ENCODE peak calls at places on chromosomes 2 and 18, in five cellular contexts. One of them, this sample, is unnamed.

GRCh38 chr2:240526521-240526920 is 31.3 kb downstream of the ANKMY1 start:
- DNase-seq in cardiac fibroblast: no peak
- DNase-seq in hypothalamus: no peak
- DNase-seq in AG09309: no peak
- DNase-seq in GM23248: no peak
- DNase-seq in this sample: no peak

GRCh38 chr2:7774481-7774880 is 857.3 kb downstream of the RNF144A start:
- DNase-seq in cardiac fibroblast: no peak
- DNase-seq in hypothalamus: no peak
- DNase-seq in AG09309: no peak
- DNase-seq in GM23248: no peak
- DNase-seq in this sample: no peak

GRCh38 chr18:59659486-59660187 is 37.6 kb downstream of the CCBE1 start:
- DNase-seq in cardiac fibroblast: no peak
- DNase-seq in hypothalamus: no peak
- DNase-seq in AG09309: no peak
- DNase-seq in GM23248: peak; percentile 74
- DNase-seq in this sample: no peak

GRCh38 chr2:54529935-54530334 is 73.8 kb downstream of the SPTBN1 start:
- DNase-seq in cardiac fibroblast: no peak
- DNase-seq in hypothalamus: no peak
- DNase-seq in AG09309: no peak
- DNase-seq in GM23248: no peak
- DNase-seq in this sample: no peak

GRCh38 chr18:45839415-45840395 is 14.2 kb downstream of the SIGLEC15 start:
- DNase-seq in cardiac fibroblast: peak; percentile 87
- DNase-seq in hypothalamus: no peak
- DNase-seq in AG09309: peak; percentile 57
- DNase-seq in GM23248: peak; percentile 90
- DNase-seq in this sample: peak; percentile 54

GRCh38 chr2:102111823-102112222 is 30.7 kb upstream of the IL1R1 start:
- DNase-seq in cardiac fibroblast: peak; percentile 29
- DNase-seq in hypothalamus: no peak
- DNase-seq in AG09309: no peak
- DNase-seq in GM23248: no peak
- DNase-seq in this sample: no peak

GRCh38 chr18:29712785-29713184 is 1329.8 kb downstream of the DSC3 start:
- DNase-seq in cardiac fibroblast: no peak
- DNase-seq in hypothalamus: no peak
- DNase-seq in AG09309: no peak
- DNase-seq in GM23248: no peak
- DNase-seq in this sample: no peak

GRCh38 chr2:97740590-97741182 is 27.3 kb downstream of the ZAP70 start:
- DNase-seq in cardiac fibroblast: peak; percentile 24
- DNase-seq in hypothalamus: peak; percentile 11
- DNase-seq in AG09309: no peak
- DNase-seq in GM23248: peak; percentile 65
- DNase-seq in this sample: no peak

GRCh38 chr2:238067939-238068338 is 7.1 kb downstream of the SCLY start:
- DNase-seq in cardiac fibroblast: no peak
- DNase-seq in hypothalamus: no peak
- DNase-seq in AG09309: no peak
- DNase-seq in GM23248: no peak
- DNase-seq in this sample: no peak

GRCh38 chr2:192195548-192196418 is 1.1 kb upstream of the TMEFF2 start:
- DNase-seq in cardiac fibroblast: peak; percentile 35
- DNase-seq in hypothalamus: no peak
- DNase-seq in AG09309: no peak
- DNase-seq in GM23248: peak; percentile 65
- DNase-seq in this sample: no peak

GRCh38 chr2:119263025-119263424 is 39.4 kb downstream of the STEAP3 start:
- DNase-seq in cardiac fibroblast: no peak
- DNase-seq in hypothalamus: no peak
- DNase-seq in AG09309: no peak
- DNase-seq in GM23248: no peak
- DNase-seq in this sample: no peak

GRCh38 chr2:10497797-10498251 is 49.7 kb upstream of the ODC1 start:
- DNase-seq in cardiac fibroblast: peak; percentile 57
- DNase-seq in hypothalamus: peak; percentile 2
- DNase-seq in AG09309: peak; percentile 33
- DNase-seq in GM23248: peak; percentile 98
- DNase-seq in this sample: no peak

GRCh38 chr2:69619725-69620124 is 23.8 kb downstream of the AAK1 start:
- DNase-seq in cardiac fibroblast: no peak
- DNase-seq in hypothalamus: no peak
- DNase-seq in AG09309: no peak
- DNase-seq in GM23248: no peak
- DNase-seq in this sample: no peak

GRCh38 chr2:171436307-171436706 is 2.3 kb downstream of the DCAF17 start:
- DNase-seq in cardiac fibroblast: peak; percentile 59
- DNase-seq in hypothalamus: no peak
- DNase-seq in AG09309: peak; percentile 63
- DNase-seq in GM23248: peak; percentile 80
- DNase-seq in this sample: no peak

GRCh38 chr2:99445065-99445464 is 44.8 kb downstream of the REV1 start:
- DNase-seq in cardiac fibroblast: no peak
- DNase-seq in hypothalamus: no peak
- DNase-seq in AG09309: no peak
- DNase-seq in GM23248: no peak
- DNase-seq in this sample: no peak

GRCh38 chr2:51866361-51866760 is 834.4 kb upstream of the NRXN1 start:
- DNase-seq in cardiac fibroblast: no peak
- DNase-seq in hypothalamus: no peak
- DNase-seq in AG09309: no peak
- DNase-seq in GM23248: peak; percentile 42
- DNase-seq in this sample: no peak

GRCh38 chr2:118310016-118310877 is 222.0 kb downstream of the INSIG2 start:
- DNase-seq in cardiac fibroblast: peak; percentile 27
- DNase-seq in hypothalamus: peak; percentile 30
- DNase-seq in AG09309: no peak
- DNase-seq in GM23248: peak; percentile 87
- DNase-seq in this sample: no peak

GRCh38 chr2:53755022-53755630 is 12.5 kb upstream of the CHAC2 start:
- DNase-seq in cardiac fibroblast: peak; percentile 58
- DNase-seq in hypothalamus: no peak
- DNase-seq in AG09309: no peak
- DNase-seq in GM23248: peak; percentile 79
- DNase-seq in this sample: no peak

GRCh38 chr2:196074631-196075030 is 6.0 kb upstream of the DNAH7 start:
- DNase-seq in cardiac fibroblast: no peak
- DNase-seq in hypothalamus: no peak
- DNase-seq in AG09309: no peak
- DNase-seq in GM23248: no peak
- DNase-seq in this sample: no peak

GRCh38 chr2:28394997-28395333 is 2.3 kb downstream of the FOSL2 start:
- DNase-seq in cardiac fibroblast: no peak
- DNase-seq in hypothalamus: no peak
- DNase-seq in AG09309: no peak
- DNase-seq in GM23248: no peak
- DNase-seq in this sample: no peak

GRCh38 chr2:152134488-152135280 is 35.8 kb upstream of the CACNB4 start:
- DNase-seq in cardiac fibroblast: peak; percentile 34
- DNase-seq in hypothalamus: no peak
- DNase-seq in AG09309: peak; percentile 4
- DNase-seq in GM23248: peak; percentile 53
- DNase-seq in this sample: no peak

GRCh38 chr18:3683483-3683882 is 233.5 kb downstream of the TGIF1 start:
- DNase-seq in cardiac fibroblast: no peak
- DNase-seq in hypothalamus: no peak
- DNase-seq in AG09309: no peak
- DNase-seq in GM23248: peak; percentile 12
- DNase-seq in this sample: no peak

GRCh38 chr18:78711316-78711715 is 268.3 kb upstream of the SALL3 start:
- DNase-seq in cardiac fibroblast: no peak
- DNase-seq in hypothalamus: no peak
- DNase-seq in AG09309: no peak
- DNase-seq in GM23248: no peak
- DNase-seq in this sample: no peak

GRCh38 chr2:50098242-50098641 is 933.7 kb downstream of the NRXN1 start:
- DNase-seq in cardiac fibroblast: no peak
- DNase-seq in hypothalamus: no peak
- DNase-seq in AG09309: no peak
- DNase-seq in GM23248: no peak
- DNase-seq in this sample: no peak

GRCh38 chr2:204108301-204108700 is 171.7 kb downstream of the ICOS start:
- DNase-seq in cardiac fibroblast: no peak
- DNase-seq in hypothalamus: peak; percentile 4
- DNase-seq in AG09309: no peak
- DNase-seq in GM23248: peak; percentile 9
- DNase-seq in this sample: peak; percentile 1

GRCh38 chr18:75638597-75639467 is 211.3 kb upstream of the SMIM21 start:
- DNase-seq in cardiac fibroblast: peak; percentile 78
- DNase-seq in hypothalamus: peak; percentile 40
- DNase-seq in AG09309: no peak
- DNase-seq in GM23248: peak; percentile 78
- DNase-seq in this sample: peak; percentile 22

GRCh38 chr2:67455219-67456142 is 58.3 kb downstream of the ETAA1 start:
- DNase-seq in cardiac fibroblast: no peak
- DNase-seq in hypothalamus: no peak
- DNase-seq in AG09309: no peak
- DNase-seq in GM23248: no peak
- DNase-seq in this sample: no peak

GRCh38 chr2:96636772-96637171 is 1.3 kb downstream of the KANSL3 start:
- DNase-seq in cardiac fibroblast: no peak
- DNase-seq in hypothalamus: no peak
- DNase-seq in AG09309: no peak
- DNase-seq in GM23248: peak; percentile 45
- DNase-seq in this sample: no peak

GRCh38 chr2:160418398-160418765 is 75.2 kb downstream of the RBMS1 start:
- DNase-seq in cardiac fibroblast: no peak
- DNase-seq in hypothalamus: no peak
- DNase-seq in AG09309: no peak
- DNase-seq in GM23248: peak; percentile 56
- DNase-seq in this sample: no peak

GRCh38 chr2:187857826-187858225 is 303.6 kb upstream of the TFPI start:
- DNase-seq in cardiac fibroblast: no peak
- DNase-seq in hypothalamus: no peak
- DNase-seq in AG09309: no peak
- DNase-seq in GM23248: no peak
- DNase-seq in this sample: no peak

GRCh38 chr2:225429718-225430117 is 30.2 kb downstream of the NYAP2 start:
- DNase-seq in cardiac fibroblast: peak; percentile 4
- DNase-seq in hypothalamus: peak; percentile 51
- DNase-seq in AG09309: no peak
- DNase-seq in GM23248: peak; percentile 24
- DNase-seq in this sample: peak; percentile 14

GRCh38 chr2:42742740-42743666 is 20.9 kb downstream of the OXER1 start:
- DNase-seq in cardiac fibroblast: no peak
- DNase-seq in hypothalamus: no peak
- DNase-seq in AG09309: no peak
- DNase-seq in GM23248: peak; percentile 14
- DNase-seq in this sample: no peak

GRCh38 chr2:105287692-105288091 is 41.8 kb downstream of the TGFBRAP1 start:
- DNase-seq in cardiac fibroblast: peak; percentile 48
- DNase-seq in hypothalamus: no peak
- DNase-seq in AG09309: no peak
- DNase-seq in GM23248: peak; percentile 42
- DNase-seq in this sample: peak; percentile 4

GRCh38 chr2:230443540-230443939 is 27.5 kb downstream of the SP100 start:
- DNase-seq in cardiac fibroblast: peak; percentile 27
- DNase-seq in hypothalamus: no peak
- DNase-seq in AG09309: no peak
- DNase-seq in GM23248: peak; percentile 76
- DNase-seq in this sample: no peak

GRCh38 chr2:105580870-105581567 is 163.7 kb upstream of the NCK2 start:
- DNase-seq in cardiac fibroblast: no peak
- DNase-seq in hypothalamus: no peak
- DNase-seq in AG09309: no peak
- DNase-seq in GM23248: no peak
- DNase-seq in this sample: no peak

GRCh38 chr2:84925724-84926376 is 20.4 kb downstream of the TMSB10 start:
- DNase-seq in cardiac fibroblast: peak; percentile 91
- DNase-seq in hypothalamus: peak; percentile 87
- DNase-seq in AG09309: no peak
- DNase-seq in GM23248: peak; percentile 95
- DNase-seq in this sample: peak; percentile 83

GRCh38 chr2:88137833-88138232 is 10.0 kb upstream of the FABP1 start:
- DNase-seq in cardiac fibroblast: no peak
- DNase-seq in hypothalamus: no peak
- DNase-seq in AG09309: no peak
- DNase-seq in GM23248: no peak
- DNase-seq in this sample: no peak

This sample was measured in HFF-Myc.